ENCODE peak calls at places on chromosome 22, in six cellular contexts. T, R, Y, P, K and M are unnamed samples.

GRCh38 chr22:35397095-35397904 is 2.6 kb upstream of the MCM5 start:
- DNase-seq in T (peak; percentile 63), K (no peak), R (no peak), P (peak; percentile 85), Y (peak; percentile 45), M (no peak)

GRCh38 chr22:47858773-47859306 is 1096.4 kb downstream of the TBC1D22A start:
- DNase-seq in R (no peak), K (no peak), T (no peak), P (no peak), Y (no peak), M (no peak)

GRCh38 chr22:23688571-23688970 is 2.2 kb upstream of the RGL4 start:
- DNase-seq in K (peak; percentile 33), T (peak; percentile 5), R (no peak), Y (no peak), P (no peak), M (no peak)

GRCh38 chr22:48192071-48192470 is 1429.6 kb downstream of the TBC1D22A start:
- DNase-seq in K (no peak), T (no peak), Y (no peak), R (no peak), P (no peak), M (no peak)

GRCh38 chr22:28670691-28671261 is 8.9 kb downstream of the TTC28 start:
- DNase-seq in K (no peak), R (no peak), P (no peak), Y (no peak), T (no peak), M (no peak)

GRCh38 chr22:28442951-28443876 is 236.4 kb downstream of the TTC28 start:
- DNase-seq in R (peak; percentile 83), K (no peak), P (no peak), T (peak; percentile 57), Y (peak; percentile 80), M (no peak)

GRCh38 chr22:32800158-32800557 is 1.3 kb upstream of the TIMP3 start:
- DNase-seq in K (no peak), R (no peak), T (no peak), P (no peak), Y (no peak), M (no peak)

GRCh38 chr22:17788528-17789378 is 14.5 kb upstream of the BID start:
- DNase-seq in K (no peak), P (no peak), Y (no peak), T (no peak), R (no peak), M (no peak)

GRCh38 chr22:48089601-48090331 is 1327.3 kb downstream of the TBC1D22A start:
- DNase-seq in P (no peak), R (peak; percentile 91), K (peak; percentile 78), T (peak; percentile 37), Y (no peak), M (no peak)

GRCh38 chr22:48245119-48245485 is 1482.7 kb downstream of the TBC1D22A start:
- DNase-seq in T (no peak), Y (no peak), R (no peak), P (no peak), K (no peak), M (no peak)

GRCh38 chr22:48333323-48333763 is 1494.3 kb downstream of the BRD1 start:
- DNase-seq in P (no peak), Y (no peak), K (peak; percentile 25), T (no peak), R (no peak), M (no peak)

GRCh38 chr22:16968218-16968595 is 39.8 kb downstream of the GAB4 start:
- DNase-seq in P (no peak), K (no peak), Y (no peak), T (no peak), R (no peak), M (no peak)

GRCh38 chr22:32248276-32248675 is 6.9 kb downstream of the SLC5A4 start:
- DNase-seq in P (no peak), Y (peak; percentile 67), K (no peak), T (no peak), R (no peak), M (no peak)

GRCh38 chr22:23182289-23183106 is 2.2 kb downstream of the BCR start:
- DNase-seq in T (no peak), P (no peak), Y (peak; percentile 68), R (no peak), K (no peak), M (no peak)

GRCh38 chr22:34804588-34804987 is 261.4 kb upstream of the ISX start:
- DNase-seq in K (no peak), P (no peak), R (no peak), T (no peak), Y (no peak), M (no peak)

GRCh38 chr22:24751518-24751917 is 23.0 kb downstream of the PIWIL3 start:
- DNase-seq in P (no peak), T (no peak), K (no peak), R (no peak), Y (no peak), M (no peak)

GRCh38 chr22:24753919-24754318 is 20.6 kb downstream of the PIWIL3 start:
- DNase-seq in Y (peak; percentile 49), R (no peak), K (no peak), P (no peak), T (no peak), M (no peak)

DNA sequence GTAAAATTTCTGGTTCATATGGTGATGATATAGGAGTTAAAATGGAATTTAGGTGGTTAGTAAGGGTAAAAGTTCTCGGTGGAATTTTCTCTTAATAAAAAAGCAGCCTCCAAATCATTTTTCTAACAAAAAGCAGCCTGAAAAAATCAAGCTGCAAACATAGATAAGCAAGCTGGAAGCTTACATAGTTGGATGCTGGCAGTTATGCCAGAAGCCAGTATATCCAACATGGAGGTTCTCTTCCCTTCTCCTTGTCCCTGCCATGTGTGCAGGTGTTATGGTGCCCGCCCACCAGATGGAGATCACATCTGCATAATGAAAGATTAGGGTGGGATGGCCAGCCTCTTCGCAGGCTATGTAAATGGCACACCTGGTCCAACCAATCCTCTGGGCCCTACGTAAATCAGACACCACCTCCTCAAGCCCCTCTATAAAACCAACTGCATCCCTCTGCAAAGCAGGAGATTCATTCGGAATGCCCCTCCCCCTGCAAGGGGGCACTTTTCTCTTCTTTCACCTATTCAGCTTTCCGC is 22.4 kb downstream of the PIWIL3 start:
- DNase-seq in Y (no peak), T (no peak), P (no peak), K (no peak), R (no peak), M (no peak)
- TF ChIP-seq POLR2A in Y (no peak), T (no peak), P (no peak), K (no peak), R (no peak), M (no peak)

GRCh38 chr22:42963231-42963595 is 51.7 kb downstream of the PACSIN2 start:
- DNase-seq in Y (no peak), K (no peak), T (no peak), R (no peak), P (no peak), M (no peak)

GRCh38 chr22:42962295-42963230 is 52.4 kb downstream of the PACSIN2 start:
- DNase-seq in R (peak; percentile 79), P (peak; percentile 27), K (no peak), Y (no peak), T (no peak), M (no peak)

GRCh38 chr22:42960146-42960509 is 54.8 kb downstream of the PACSIN2 start:
- DNase-seq in R (peak; percentile 48), Y (no peak), P (no peak), K (no peak), T (no peak), M (no peak)

GRCh38 chr22:42959472-42960145 is 55.3 kb downstream of the PACSIN2 start:
- DNase-seq in R (peak; percentile 60), K (no peak), P (peak; percentile 79), T (no peak), Y (peak; percentile 98), M (no peak)

GRCh38 chr22:42961815-42962214 is 53.1 kb downstream of the PACSIN2 start:
- DNase-seq in T (no peak), P (no peak), Y (no peak), K (no peak), R (peak; percentile 77), M (no peak)
- H3K4me1 ChIP-seq in T (peaks cover 13% of the 10 kb centered on the region), P (peaks cover 69% of the 10 kb centered on the region), Y (peaks cover 35% of the 10 kb centered on the region), K (peaks cover 13% of the 10 kb centered on the region), R (peaks cover 73% of the 10 kb centered on the region), M (peaks cover 28% of the 10 kb centered on the region)

DNA sequence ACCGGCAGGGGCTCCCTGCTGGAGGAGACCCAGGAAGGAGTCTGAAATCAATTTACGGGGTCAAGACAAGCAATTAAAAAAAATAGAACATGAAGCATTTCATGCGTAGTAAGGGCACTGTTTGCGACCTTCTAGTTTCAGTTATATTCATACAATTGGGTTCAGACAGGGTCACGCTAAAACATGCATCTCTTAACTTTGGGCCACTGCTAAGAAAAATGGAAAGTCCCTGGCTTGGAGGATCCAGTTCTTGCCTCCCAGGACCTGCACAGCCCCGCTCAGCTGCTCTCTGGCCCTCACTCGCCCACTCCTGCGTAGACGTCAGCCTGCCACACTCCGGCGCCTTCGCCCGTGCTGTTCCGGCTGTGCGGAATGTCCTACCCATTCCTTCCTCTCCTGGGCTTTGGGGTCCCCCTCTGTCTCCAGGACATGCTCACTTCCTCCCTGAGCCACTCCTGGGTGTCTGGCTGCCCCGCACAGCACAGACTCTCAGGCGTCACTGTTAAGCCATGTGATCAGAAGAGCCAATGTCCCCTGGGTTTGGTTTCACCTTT is 12.8 kb downstream of the NFAM1 start:
- DNase-seq in P (no peak), K (no peak), Y (no peak), T (no peak), R (no peak), M (no peak)
- TF ChIP-seq POLR2A in P (no peak), K (no peak), Y (no peak), T (no peak), R (no peak), M (no peak)

GRCh38 chr22:39475337-39475736 is 18.5 kb downstream of the MGAT3 start:
- DNase-seq in T (no peak), P (no peak), Y (no peak), K (no peak), R (peak; percentile 65), M (no peak)

GRCh38 chr22:39475902-39476301 is 19.1 kb downstream of the MGAT3 start:
- DNase-seq in R (no peak), Y (no peak), P (no peak), K (no peak), T (no peak), M (no peak)

GRCh38 chr22:39474351-39474991 is 17.7 kb downstream of the MGAT3 start:
- DNase-seq in P (no peak), T (no peak), K (no peak), R (no peak), Y (no peak), M (no peak)

GRCh38 chr22:39472570-39473556 is 16.1 kb downstream of the MGAT3 start:
- DNase-seq in Y (no peak), K (no peak), P (no peak), T (no peak), R (no peak), M (no peak)

GRCh38 chr22:39473856-39474255 is 17.0 kb downstream of the MGAT3 start:
- DNase-seq in R (no peak), Y (no peak), K (no peak), P (no peak), T (no peak), M (no peak)
- H3K4me1 ChIP-seq in R (peaks cover 44% of the 10 kb centered on the region), Y (peaks cover 3% of the 10 kb centered on the region), K (no peaks in the 10 kb centered on the region), P (peaks cover 16% of the 10 kb centered on the region), T (peaks cover 16% of the 10 kb centered on the region), M (peaks cover 33% of the 10 kb centered on the region)